ENCODE peak calls at places on chromosomes 11 and 22, in seven cellular contexts. I is transverse colon; H is NCI-H69; C is frontal cortex; T is NCI-H1092 treated with DMSO at 0.1 percent for 48 hours; P is activated T-cell treated with anti-CD3 and anti-CD28 coated beads, Interleukin-2, amount 50 U/mL, for 72 hours; D is central memory CD4-positive, alpha-beta T cell. X is an unnamed sample.

GRCh38 chr11:71998649-71999310 is at the start of gene IL18BP:
- DNase-seq in H (no peak), C (no peak), I (peak), T (no peak), P (no peak), D (peak), X (no peak)

GRCh38 chr11:8610532-8611116 is 16.6 kb upstream of the STK33 start:
- DNase-seq in D (peak), T (peak), H (peak), P (peak), C (no peak), I (no peak), X (peak)

GRCh38 chr11:884578-885070 is 26.0 kb downstream of the CHID1 start:
- DNase-seq in C (no peak), D (no peak), P (no peak), T (no peak), I (no peak), H (no peak), X (no peak)

GRCh38 chr11:46741600-46742484 is 22.8 kb downstream of the F2 start:
- DNase-seq in H (no peak), D (no peak), C (no peak), T (no peak), P (no peak), I (no peak), X (no peak)

GRCh38 chr22:49561976-49562375 is 265.7 kb downstream of the BRD1 start:
- DNase-seq in T (no peak), P (no peak), D (no peak), I (no peak), H (no peak), C (no peak), X (no peak)

GRCh38 chr22:38490915-38491314 is 15.2 kb downstream of the DDX17 start:
- DNase-seq in D (no peak), T (no peak), I (peak), H (peak), P (no peak), C (no peak), X (no peak)

GRCh38 chr11:108854366-108854765 is 189.5 kb downstream of the DDX10 start:
- DNase-seq in T (no peak), I (no peak), H (no peak), C (no peak), D (no peak), P (no peak), X (no peak)

GRCh38 chr11:105884436-105884835 is 137.6 kb downstream of the MSANTD4 start:
- DNase-seq in T (no peak), H (no peak), D (no peak), C (no peak), P (no peak), I (no peak), X (no peak)

GRCh38 chr11:69534166-69534530 is 52.7 kb downstream of the LINC01488 start:
- DNase-seq in H (no peak), C (no peak), D (no peak), T (no peak), I (no peak), P (no peak), X (no peak)

GRCh38 chr11:75014129-75014528 is 25.4 kb downstream of the NEU3 start:
- DNase-seq in H (no peak), C (no peak), P (no peak), T (no peak), I (no peak), D (no peak), X (no peak)

GRCh38 chr11:92979176-92979575 is 9.7 kb downstream of the MTNR1B start:
- DNase-seq in I (no peak), H (no peak), P (no peak), C (no peak), T (no peak), D (no peak), X (no peak)

GRCh38 chr11:8095356-8095755 is 14.3 kb downstream of the TUB start:
- DNase-seq in D (no peak), T (no peak), H (no peak), P (no peak), C (no peak), I (no peak), X (no peak)

GRCh38 chr11:64765291-64765803 is 5.6 kb upstream of the PYGM start:
- DNase-seq in H (no peak), T (no peak), P (no peak), I (no peak), C (no peak), D (no peak), X (no peak)

GRCh38 chr11:9664276-9665171 is 647 bp downstream of the SWAP70 start:
- DNase-seq in I (peak), P (peak), T (no peak), H (peak), C (peak), D (peak), X (peak)

GRCh38 chr22:39527481-39527961 is 5.0 kb downstream of the RPS19BP1 start:
- DNase-seq in T (peak), D (no peak), H (peak), C (no peak), P (no peak), I (peak), X (no peak)

GRCh38 chr11:3685923-3686322 is 14.7 kb upstream of the CHRNA10 start:
- DNase-seq in H (no peak), T (no peak), P (no peak), D (no peak), I (no peak), C (no peak), X (no peak)

GRCh38 chr11:5831196-5831829 is 10.4 kb downstream of the OR52E6 start:
- DNase-seq in D (no peak), C (no peak), P (no peak), I (no peak), T (no peak), H (no peak), X (no peak)

GRCh38 chr22:41919357-41920224 is 4.7 kb upstream of the SHISA8 start:
- DNase-seq in P (peak), T (no peak), H (peak), C (peak), D (no peak), I (peak), X (no peak)

GRCh38 chr11:114262681-114263509 is 33.3 kb upstream of the NNMT start:
- DNase-seq in T (peak), P (no peak), H (peak), D (no peak), I (no peak), C (peak), X (peak)

GRCh38 chr11:57438345-57439280 is 11.7 kb upstream of the SLC43A3 start:
- DNase-seq in C (no peak), I (no peak), T (no peak), D (no peak), P (no peak), H (no peak), X (no peak)

GRCh38 chr11:76665921-76666351 is 4.6 kb downstream of the LRRC32 start:
- DNase-seq in H (no peak), C (no peak), T (no peak), P (no peak), D (no peak), I (peak), X (no peak)